ENCODE peak calls at places on chromosomes 1 and 21, in eight cellular contexts. C, E, W, M, Q, Z, V and S are unnamed samples.

GRCh38 chr1:43427524-43427923 is 26.2 kb downstream of the HYI start:
- DNase-seq in Z (peak), C (peak), M (no peak), E (no peak), W (no peak), V (peak), Q (no peak), S (no peak)

GRCh38 chr1:24505816-24506215 is 3.2 kb downstream of the RCAN3 start:
- DNase-seq in W (no peak), M (no peak), Z (no peak), C (peak), V (no peak), E (no peak), Q (no peak), S (no peak)

GRCh38 chr1:33182452-33182851 is 609 bp upstream of the TRIM62 start:
- DNase-seq in Z (no peak), V (no peak), M (no peak), C (peak), W (peak), E (no peak), Q (peak), S (peak)

GRCh38 chr1:37605806-37606474 is 10.2 kb upstream of the GNL2 start:
- DNase-seq in C (no peak), M (no peak), Z (no peak), V (no peak), W (peak), E (no peak), Q (no peak), S (no peak)

GRCh38 chr1:46343351-46343695 is 2.7 kb downstream of the NSUN4 start:
- DNase-seq in W (no peak), E (no peak), V (no peak), Q (no peak), M (no peak), C (no peak), Z (no peak), S (no peak)

GRCh38 chr21:29187939-29188338 is 57.5 kb downstream of the MAP3K7CL start:
- DNase-seq in C (peak), V (no peak), E (peak), Q (no peak), W (peak), Z (no peak), M (peak), S (no peak)

GRCh38 chr1:182962554-182963115 is 9.7 kb upstream of the SHCBP1L start:
- DNase-seq in W (peak), Q (peak), M (peak), C (peak), V (peak), Z (peak), E (peak), S (peak)

GRCh38 chr1:91564888-91565700 is 64.4 kb downstream of the CDC7 start:
- DNase-seq in C (no peak), Z (no peak), Q (no peak), E (no peak), V (no peak), W (peak), M (peak), S (no peak)

GRCh38 chr1:10905841-10906655 is 106.4 kb upstream of the TARDBP start:
- DNase-seq in C (no peak), V (no peak), W (no peak), E (no peak), Z (no peak), M (no peak), Q (no peak), S (no peak)

GRCh38 chr1:161166669-161167548 is 683 bp downstream of the PPOX start:
- DNase-seq in Z (no peak), C (no peak), V (no peak), Q (no peak), M (no peak), E (no peak), W (no peak), S (no peak)

GRCh38 chr1:184030433-184031126 is 6.9 kb downstream of the COLGALT2 start:
- DNase-seq in Q (no peak), M (no peak), Z (no peak), W (no peak), V (no peak), E (peak), C (no peak), S (no peak)

GRCh38 chr1:198232940-198233675 is 76.3 kb downstream of the NEK7 start:
- DNase-seq in C (no peak), M (no peak), Q (no peak), Z (no peak), W (no peak), V (no peak), E (no peak), S (no peak)

GRCh38 chr1:167057297-167057688 is 32.9 kb downstream of the GPA33 start:
- DNase-seq in M (no peak), Z (no peak), V (no peak), W (peak), Q (no peak), E (peak), C (peak), S (no peak)

GRCh38 chr1:204084247-204084772 is 11.4 kb downstream of the SOX13 start:
- DNase-seq in Q (no peak), E (peak), C (peak), Z (peak), W (no peak), M (no peak), V (peak), S (peak)

GRCh38 chr21:9730866-9731265 is 790.5 kb upstream of the TPTE start:
- DNase-seq in E (no peak), Q (no peak), M (no peak), C (no peak), W (no peak), V (no peak), Z (no peak), S (no peak)

GRCh38 chr1:35763211-35763610 is 6.6 kb downstream of the CLSPN start:
- DNase-seq in W (peak), Z (no peak), M (no peak), C (no peak), E (no peak), V (no peak), Q (no peak), S (no peak)

GRCh38 chr1:30657131-30658013 is 66.0 kb downstream of the MATN1 start:
- DNase-seq in V (no peak), E (peak), M (no peak), C (no peak), Z (peak), Q (no peak), W (no peak), S (peak)

GRCh38 chr1:144551543-144552424 is 40.9 kb upstream of the PPIAL4F start:
- DNase-seq in W (peak), M (peak), E (no peak), C (peak), Q (peak), V (peak), Z (peak), S (peak)

GRCh38 chr1:45172015-45172414 is 34.4 kb downstream of the ZSWIM5 start:
- DNase-seq in M (no peak), C (peak), V (no peak), Z (no peak), E (peak), Q (no peak), W (peak), S (no peak)

GRCh38 chr1:110084226-110085078 is 14.0 kb upstream of the ALX3 start:
- DNase-seq in M (no peak), C (peak), W (peak), Q (peak), Z (peak), E (no peak), V (peak), S (peak)

GRCh38 chr1:46285730-46286477 is 17.5 kb downstream of the LRRC41 start:
- DNase-seq in Z (no peak), M (no peak), W (no peak), Q (no peak), C (no peak), V (no peak), E (no peak), S (no peak)

GRCh38 chr1:162882248-162882666 is 21.3 kb upstream of the CCDC190 start:
- DNase-seq in M (no peak), Q (no peak), Z (no peak), V (no peak), W (no peak), C (no peak), E (no peak), S (no peak)

GRCh38 chr1:96730574-96731298 is 9.2 kb downstream of the PTBP2 start:
- DNase-seq in W (peak), Q (no peak), E (no peak), V (no peak), C (no peak), Z (no peak), M (no peak), S (no peak)

DNA sequence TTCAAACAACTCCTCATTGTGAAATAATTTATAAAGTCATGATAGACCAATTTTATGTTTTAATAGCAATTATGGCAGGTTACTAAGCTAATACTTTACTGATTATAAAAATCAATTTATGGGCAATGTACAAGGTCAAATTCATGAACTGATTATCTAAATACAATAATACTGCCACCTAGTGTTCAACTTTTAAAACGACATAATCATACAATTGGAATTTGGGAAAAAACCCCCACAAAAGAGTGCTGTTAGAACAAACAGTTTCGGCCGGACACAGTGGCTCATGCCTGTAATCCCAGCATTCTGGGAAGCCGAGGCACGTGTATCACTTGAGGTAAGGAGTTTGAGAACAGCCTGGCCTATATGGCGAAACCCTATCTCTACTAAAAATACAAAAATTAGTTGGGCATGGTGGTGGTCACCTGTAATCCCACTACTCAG is 14.0 kb downstream of the GTF2B start:
- DNase-seq in E (peak), M (no peak), Z (no peak), W (peak), V (no peak), Q (no peak), C (no peak), S (no peak)
- TF ChIP-seq CTCF in E (peak), M (no peak), Z (peak), W (peak), V (peak), Q (peak), C (peak), S (no peak)

GRCh38 chr1:240099329-240099728 is 7.6 kb downstream of the FMN2 start:
- DNase-seq in Q (no peak), M (no peak), Z (no peak), E (no peak), V (no peak), W (no peak), C (no peak), S (no peak)
- H3K4me3 ChIP-seq in Q (no peak), M (no peak), Z (no peak), E (peak), V (no peak), W (no peak), C (no peak), S (no peak)

GRCh38 chr21:44628707-44629391 is 2.0 kb downstream of the KRTAP10-9 start:
- DNase-seq in M (no peak), W (no peak), Z (no peak), V (no peak), Q (no peak), E (no peak), C (no peak), S (no peak)
- TF ChIP-seq CTCF in M (no peak), W (no peak), Z (no peak), V (no peak), Q (no peak), E (no peak), C (no peak), S (no peak)

GRCh38 chr1:178096421-178096820 is 2.5 kb downstream of the RASAL2 start:
- DNase-seq in Z (no peak), Q (no peak), W (peak), E (no peak), V (no peak), M (no peak), C (no peak), S (no peak)
- H3K4me3 ChIP-seq in Z (no peak), Q (peak), W (peak), E (peak), V (peak), M (no peak), C (no peak), S (no peak)

DNA sequence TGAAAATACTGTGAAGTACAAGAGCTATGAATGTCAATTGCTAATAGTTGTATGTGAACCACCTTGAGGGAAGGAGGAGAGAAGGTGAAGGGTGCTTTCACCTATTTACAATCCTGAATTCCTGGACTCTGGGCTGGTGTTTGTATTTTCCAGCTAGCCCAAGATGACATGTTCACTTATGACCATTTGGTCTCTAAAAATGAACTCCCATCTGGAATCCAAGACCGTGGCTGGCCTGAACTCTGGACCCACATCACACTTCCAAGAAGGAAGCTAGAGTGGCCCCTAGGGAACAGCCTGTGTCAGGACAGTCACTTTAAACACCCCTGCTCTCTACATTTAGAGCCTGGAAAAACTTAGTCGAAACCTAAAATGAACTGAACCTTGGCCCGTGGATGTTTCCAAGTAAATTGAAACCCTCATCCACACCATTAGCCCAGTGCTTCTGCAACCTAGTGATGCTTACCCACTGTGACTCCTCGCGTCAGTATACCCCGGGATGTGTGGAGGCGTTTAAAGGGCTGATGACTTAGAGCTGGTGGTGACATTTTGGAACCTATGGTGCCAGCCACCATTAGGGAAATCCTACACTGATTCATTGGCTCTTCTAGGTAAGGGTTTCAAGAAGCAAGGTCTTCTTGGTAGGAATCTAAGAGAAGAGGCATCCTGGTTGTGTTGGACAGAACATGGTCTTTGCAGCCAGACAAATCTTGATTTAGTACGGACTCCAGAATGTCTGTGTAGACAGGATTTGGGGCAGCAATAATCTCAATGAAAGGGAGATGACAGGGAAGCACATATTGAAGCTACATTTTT is 171.5 kb upstream of the IRF2BP2 start:
- DNase-seq in Q (peak), Z (no peak), W (no peak), C (peak), M (no peak), E (peak), V (no peak), S (no peak)
- TF ChIP-seq CTCF in Q (no peak), Z (peak), W (no peak), C (peak), M (no peak), E (no peak), V (no peak), S (no peak)

GRCh38 chr1:87684194-87684593 is 355.5 kb downstream of the LMO4 start:
- DNase-seq in Z (peak), W (peak), Q (peak), M (no peak), E (no peak), C (peak), V (no peak), S (no peak)

GRCh38 chr1:87685366-87686136 is 356.9 kb downstream of the LMO4 start:
- DNase-seq in Q (no peak), V (no peak), Z (no peak), E (no peak), C (no peak), M (no peak), W (peak), S (no peak)

GRCh38 chr1:87683557-87683956 is 354.9 kb downstream of the LMO4 start:
- DNase-seq in E (no peak), C (no peak), V (no peak), Q (no peak), M (no peak), W (no peak), Z (no peak), S (no peak)

GRCh38 chr1:87686137-87686490 is 357.4 kb downstream of the LMO4 start:
- DNase-seq in M (no peak), E (no peak), C (no peak), W (no peak), V (no peak), Q (no peak), Z (no peak), S (no peak)

GRCh38 chr1:87684786-87685185 is 356.1 kb downstream of the LMO4 start:
- DNase-seq in C (no peak), M (no peak), Q (peak), Z (no peak), V (no peak), W (peak), E (no peak), S (peak)
- H3K4me3 ChIP-seq in C (no peak), M (no peak), Q (peak), Z (peak), V (peak), W (peak), E (no peak), S (peak)

DNA sequence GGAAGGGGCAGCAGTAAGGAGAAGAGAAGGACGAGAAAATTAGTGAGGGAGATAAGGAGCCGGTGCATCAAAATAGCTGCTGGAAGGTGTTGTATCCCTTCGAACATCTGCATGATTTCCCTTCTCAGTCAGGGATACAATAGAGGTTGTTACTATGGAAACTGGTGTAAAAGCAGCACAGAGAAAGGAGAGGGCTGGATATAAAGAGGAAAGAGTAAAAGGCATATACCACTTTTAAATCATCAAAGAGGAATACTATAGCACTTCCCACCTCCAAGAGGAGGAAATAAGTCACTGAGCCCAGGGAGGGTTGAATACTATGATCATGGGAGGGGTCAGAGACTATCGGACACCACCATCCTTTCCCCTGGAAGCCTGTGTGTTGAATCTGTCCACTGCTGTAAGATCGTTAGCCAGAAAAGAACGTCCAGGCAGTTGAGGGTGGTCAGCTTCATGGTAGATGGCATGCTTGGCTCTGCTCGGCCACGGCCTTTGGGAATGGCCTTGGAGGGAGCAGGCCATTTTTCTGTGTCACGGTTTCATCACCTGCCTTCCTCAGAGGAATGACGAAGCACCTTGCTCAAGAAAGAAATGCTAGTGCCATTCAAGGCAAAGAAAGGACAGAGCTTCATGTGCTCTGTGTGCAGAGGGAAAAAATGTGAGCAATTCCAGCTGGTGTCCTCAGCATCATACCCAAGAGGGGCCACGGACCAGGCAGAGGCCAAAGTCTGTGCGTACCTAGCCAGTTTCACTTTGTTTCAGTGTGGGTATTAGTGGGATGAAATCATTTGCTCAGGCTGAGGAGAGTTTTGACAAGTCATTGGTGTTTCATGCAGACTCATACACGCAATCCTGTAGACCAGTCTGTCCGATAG is 64.2 kb downstream of the IRF2BP2 start:
- DNase-seq in E (no peak), Q (no peak), C (peak), V (no peak), Z (no peak), M (no peak), W (no peak), S (no peak)
- TF ChIP-seq CTCF in E (no peak), Q (no peak), C (no peak), V (no peak), Z (no peak), M (no peak), W (no peak), S (no peak)

GRCh38 chr1:151515265-151515664 is 4.1 kb downstream of the CGN start:
- DNase-seq in W (no peak), E (no peak), M (no peak), C (no peak), V (no peak), Z (no peak), Q (no peak), S (no peak)

GRCh38 chr1:151512801-151513625 is 1.8 kb downstream of the CGN start:
- DNase-seq in E (peak), M (peak), C (peak), W (no peak), Z (peak), V (peak), Q (no peak), S (peak)

GRCh38 chr1:151512326-151512725 is 1.1 kb downstream of the CGN start:
- DNase-seq in W (no peak), Q (no peak), C (no peak), Z (no peak), V (no peak), M (no peak), E (peak), S (no peak)

GRCh38 chr1:151514366-151514765 is 3.2 kb downstream of the CGN start:
- DNase-seq in M (no peak), V (no peak), W (no peak), C (peak), Q (no peak), E (no peak), Z (no peak), S (no peak)

DNA sequence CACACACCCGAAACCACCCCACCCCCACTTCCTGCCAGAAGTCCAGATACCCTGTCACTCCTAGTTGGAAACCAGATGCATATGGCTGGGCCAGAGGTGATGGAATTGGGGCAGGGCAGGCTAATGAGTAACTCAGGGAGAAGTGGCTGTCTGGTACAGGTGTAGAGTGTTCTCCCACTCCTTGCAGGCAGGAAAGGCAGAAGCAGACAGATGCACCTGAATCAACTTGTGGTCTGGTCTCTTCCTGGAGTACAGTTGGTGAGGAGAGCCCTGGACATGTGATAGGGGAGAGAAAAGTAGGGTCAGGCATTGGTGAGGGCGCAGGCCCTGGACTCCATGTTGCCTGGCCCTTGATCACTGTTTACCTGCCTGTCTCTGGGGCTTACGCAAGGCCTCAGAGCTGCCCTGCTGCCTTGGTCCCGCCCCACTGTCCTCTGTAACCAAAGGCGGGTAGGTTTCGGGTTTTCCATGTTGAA is 2.5 kb downstream of the CGN start:
- DNase-seq in W (no peak), E (peak), V (peak), M (no peak), Q (no peak), Z (peak), C (peak), S (peak)
- H3K4me3 ChIP-seq in W (no peak), E (peak), V (peak), M (no peak), Q (no peak), Z (no peak), C (no peak), S (no peak)

GRCh38 chr1:48228156-48228555 is 5.6 kb downstream of the SLC5A9 start:
- DNase-seq in C (no peak), E (no peak), M (no peak), Q (no peak), Z (no peak), W (no peak), V (no peak), S (no peak)
- TF ChIP-seq CTCF in C (no peak), E (peak), M (no peak), Q (no peak), Z (peak), W (no peak), V (no peak), S (no peak)